ENCODE peak calls at places on chromosomes 2 and 18, in eight cellular contexts. M, D, I, B, C, S, T and R are unnamed samples.

GRCh38 chr2:15725101-15725787 is 133.6 kb downstream of the DDX1 start:
- DNase-seq in S (no peak), T (no peak), I (no peak), C (no peak), B (no peak), D (no peak), M (no peak), R (no peak)

GRCh38 chr2:95344208-95344570 is 47.0 kb downstream of the KCNIP3 start:
- DNase-seq in D (no peak), M (no peak), B (peak; percentile 49), T (no peak), I (no peak), S (peak; percentile 17), C (peak; percentile 53), R (no peak)

GRCh38 chr2:42064417-42064942 is 16.7 kb downstream of the PKDCC start:
- DNase-seq in S (peak; percentile 39), M (no peak), B (no peak), C (no peak), T (no peak), I (peak; percentile 10), D (peak; percentile 96), R (no peak)

GRCh38 chr2:38057651-38058410 is 18.1 kb downstream of the CYP1B1 start:
- DNase-seq in S (no peak), M (no peak), C (no peak), T (no peak), I (no peak), D (no peak), B (no peak), R (no peak)

GRCh38 chr18:28729321-28729720 is 552.4 kb upstream of the CDH2 start:
- DNase-seq in T (no peak), C (no peak), B (no peak), S (no peak), D (peak; percentile 45), I (no peak), M (no peak), R (peak; percentile 11)

GRCh38 chr18:71431171-71431570 is 1113.0 kb downstream of the CBLN2 start:
- DNase-seq in M (no peak), T (no peak), I (no peak), S (no peak), C (no peak), D (no peak), B (no peak), R (no peak)

GRCh38 chr2:150228936-150229335 is 258.5 kb downstream of the RND3 start:
- DNase-seq in D (no peak), C (no peak), B (no peak), M (no peak), T (no peak), S (no peak), I (no peak), R (no peak)

GRCh38 chr2:227430644-227431043 is 41.3 kb upstream of the AGFG1 start:
- DNase-seq in I (no peak), C (no peak), B (no peak), S (no peak), T (no peak), M (no peak), D (no peak), R (no peak)

GRCh38 chr18:2823966-2824365 is 22.8 kb upstream of the EMILIN2 start:
- DNase-seq in C (no peak), S (no peak), M (no peak), I (no peak), D (no peak), T (no peak), B (no peak), R (no peak)

GRCh38 chr2:172471168-172471567 is 43.8 kb downstream of the ITGA6 start:
- DNase-seq in M (no peak), D (no peak), C (no peak), B (no peak), T (no peak), S (no peak), I (no peak), R (no peak)

GRCh38 chr2:179031731-179032408 is 18.1 kb downstream of the CCDC141 start:
- DNase-seq in C (no peak), I (no peak), D (peak; percentile 1), B (no peak), S (no peak), M (no peak), T (no peak), R (no peak)

GRCh38 chr2:190835303-190835930 is 45.2 kb upstream of the GLS start:
- DNase-seq in S (peak; percentile 67), C (no peak), T (no peak), I (peak; percentile 56), B (peak; percentile 75), M (peak; percentile 36), D (peak; percentile 89), R (peak; percentile 38)

DNA sequence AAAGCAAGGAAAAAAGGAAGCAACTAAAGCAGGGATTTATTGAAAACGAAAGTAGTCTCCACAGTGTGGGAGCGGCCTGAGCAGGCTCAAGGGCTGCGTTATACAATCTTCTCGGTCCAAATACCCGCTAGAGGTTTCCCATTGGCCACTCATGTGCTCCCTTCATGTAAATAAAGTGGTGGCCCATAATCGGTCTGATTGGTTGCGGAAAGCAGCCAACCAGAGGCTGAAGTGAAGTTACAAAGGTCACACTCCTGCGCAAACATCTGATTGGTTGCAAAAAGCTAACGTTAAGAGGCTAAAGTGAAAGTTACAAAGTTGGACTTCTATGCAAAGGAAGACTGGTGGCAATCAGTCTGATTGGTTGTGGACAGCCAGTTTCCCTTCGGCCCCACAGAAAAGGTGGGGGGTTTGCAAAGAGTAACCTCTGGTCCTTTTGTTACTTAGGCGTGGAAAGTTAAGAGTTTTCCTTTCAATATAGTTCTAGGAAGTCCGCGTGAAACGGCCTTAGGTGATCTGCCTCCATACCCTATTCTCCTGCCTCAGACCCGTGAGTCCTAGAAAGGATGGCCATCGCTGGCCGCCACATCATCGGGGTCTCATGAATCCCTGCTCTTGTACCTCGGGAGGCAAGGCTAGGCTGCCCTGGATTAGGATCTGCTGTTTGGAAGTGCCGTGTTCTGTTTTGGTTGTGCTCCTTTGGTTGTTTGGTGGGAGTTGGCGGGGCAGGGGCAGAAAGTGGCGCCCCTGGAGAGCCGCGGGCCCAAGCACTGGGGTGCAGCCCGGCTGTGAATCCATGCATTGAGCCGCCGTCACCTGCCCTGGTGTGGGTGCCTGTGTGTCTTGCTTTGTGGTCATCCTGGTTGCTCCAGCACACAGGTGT is 80.4 kb upstream of the LDLRAD4 start:
- DNase-seq in D (peak; percentile 8), T (no peak), B (peak; percentile 89), M (peak; percentile 42), C (no peak), S (peak; percentile 63), I (peak; percentile 73), R (no peak)
- TF ChIP-seq POLR2A in D (no peak), T (no peak), B (no peak), M (no peak), C (no peak), S (no peak), I (no peak), R (no peak)

DNA sequence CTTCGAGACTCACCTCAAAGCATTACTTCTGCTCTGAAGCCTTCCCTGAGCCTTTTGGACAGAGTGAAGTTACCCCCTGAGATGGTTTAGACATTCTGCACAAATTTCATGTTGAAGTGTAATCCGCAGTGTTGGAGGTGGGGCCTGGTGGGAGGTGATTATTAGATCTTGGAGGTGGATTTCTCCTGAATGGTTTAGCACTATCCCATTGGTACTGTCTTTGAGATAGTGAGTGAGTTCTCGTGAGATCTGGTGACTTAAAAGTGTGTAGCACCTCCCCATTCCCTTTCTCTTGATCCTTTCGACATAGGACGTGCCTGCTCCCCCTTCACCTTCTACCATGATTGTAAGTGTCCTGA is 8.8 kb downstream of the ENOSF1 start:
- DNase-seq in T (no peak), C (no peak), S (no peak), I (no peak), D (no peak), B (no peak), M (no peak), R (no peak)
- TF ChIP-seq POLR2A in T (no peak), C (no peak), S (no peak), I (no peak), D (no peak), B (no peak), M (no peak), R (no peak)

GRCh38 chr2:211354481-211354880 is 798.1 kb downstream of the CPS1 start:
- DNase-seq in D (no peak), S (no peak), I (no peak), B (no peak), M (no peak), C (no peak), T (no peak), R (no peak)

GRCh38 chr2:211361383-211361782 is 805.0 kb downstream of the CPS1 start:
- DNase-seq in S (no peak), M (no peak), D (no peak), B (no peak), I (no peak), C (no peak), T (no peak), R (no peak)

GRCh38 chr2:211364911-211365310 is 808.5 kb downstream of the CPS1 start:
- DNase-seq in T (no peak), B (no peak), C (no peak), D (no peak), M (no peak), I (no peak), S (no peak), R (no peak)

GRCh38 chr2:211359353-211359752 is 803.0 kb downstream of the CPS1 start:
- DNase-seq in C (no peak), M (no peak), B (no peak), D (no peak), I (no peak), T (no peak), S (no peak), R (no peak)
- TF ChIP-seq POLR2A in C (no peak), M (no peak), B (no peak), D (no peak), I (no peak), T (no peak), S (no peak), R (no peak)

GRCh38 chr2:74559912-74560311 is 5.4 kb downstream of the DOK1 start:
- DNase-seq in S (no peak), C (no peak), T (no peak), M (no peak), B (no peak), I (no peak), D (no peak), R (no peak)

GRCh38 chr2:74564222-74564621 is 9.7 kb downstream of the DOK1 start:
- DNase-seq in M (no peak), S (no peak), D (peak; percentile 61), I (no peak), C (no peak), B (no peak), T (no peak), R (no peak)

GRCh38 chr2:74562126-74562775 is 7.7 kb downstream of the DOK1 start:
- DNase-seq in C (no peak), M (no peak), T (no peak), S (no peak), B (no peak), D (no peak), I (no peak), R (no peak)

GRCh38 chr2:74558284-74559230 is 4.0 kb downstream of the DOK1 start:
- DNase-seq in S (no peak), D (no peak), M (no peak), B (no peak), T (no peak), C (no peak), I (no peak), R (no peak)

DNA sequence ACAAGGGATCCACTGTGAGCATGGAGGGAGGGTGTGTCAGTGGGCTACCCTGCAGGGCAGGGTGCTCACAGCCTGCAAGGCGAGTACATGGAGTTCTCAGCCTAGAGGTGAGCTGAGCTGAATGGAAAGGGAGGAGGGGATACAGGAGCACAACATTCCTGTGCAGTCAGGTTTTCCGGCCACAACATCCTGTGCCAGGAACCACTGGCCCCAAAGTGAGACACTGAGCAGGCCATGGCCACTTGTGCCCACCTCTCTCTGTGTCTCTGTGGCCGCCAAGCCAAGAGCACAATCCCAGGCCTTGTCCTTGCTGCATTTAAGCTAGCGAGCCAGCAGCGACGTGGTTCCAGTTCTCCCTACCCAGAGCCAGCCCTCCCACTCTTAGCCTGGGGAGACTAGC is 6.1 kb downstream of the DOK1 start:
- DNase-seq in I (no peak), C (no peak), T (no peak), M (no peak), B (no peak), S (no peak), D (no peak), R (no peak)
- TF ChIP-seq POLR2A in I (no peak), C (no peak), T (no peak), M (no peak), B (no peak), S (no peak), D (no peak), R (no peak)